ENCODE peak calls at places on chromosomes 6 and 20, in ten cellular contexts. One of them, this sample, is unnamed. For H3K4me1, the result is how much of the 10 kb centered on the place peaks cover.

GRCh38 chr6:137849076-137849708 is 17.9 kb upstream of the TNFAIP3 start:
- DNase-seq in SJCRH30: peak
- DNase-seq in tibial artery: no peak
- DNase-seq in IMR-90: peak
- DNase-seq in CD8-positive, alpha-beta memory T cell: no peak
- DNase-seq in GM23248: no peak
- DNase-seq in suprapubic skin: no peak
- DNase-seq in fibroblast of lung: peak
- DNase-seq in BE2C: no peak
- DNase-seq in endothelial cell of umbilical vein: no peak
- DNase-seq in this sample: no peak

GRCh38 chr6:35359744-35360348 is 17.5 kb downstream of the PPARD start:
- DNase-seq in SJCRH30: no peak
- DNase-seq in tibial artery: no peak
- DNase-seq in IMR-90: peak
- DNase-seq in CD8-positive, alpha-beta memory T cell: no peak
- DNase-seq in GM23248: peak
- DNase-seq in suprapubic skin: peak
- DNase-seq in fibroblast of lung: peak
- DNase-seq in BE2C: no peak
- DNase-seq in endothelial cell of umbilical vein: no peak
- DNase-seq in this sample: peak

GRCh38 chr6:45422541-45423110 is 44.9 kb upstream of the SUPT3H start:
- DNase-seq in SJCRH30: peak
- DNase-seq in tibial artery: no peak
- DNase-seq in IMR-90: peak
- DNase-seq in CD8-positive, alpha-beta memory T cell: peak
- DNase-seq in GM23248: peak
- DNase-seq in suprapubic skin: peak
- DNase-seq in fibroblast of lung: peak
- DNase-seq in BE2C: peak
- DNase-seq in endothelial cell of umbilical vein: peak
- DNase-seq in this sample: peak

GRCh38 chr6:81937296-81937937 is 184.9 kb upstream of the TENT5A start:
- DNase-seq in SJCRH30: no peak
- DNase-seq in tibial artery: no peak
- DNase-seq in IMR-90: peak
- DNase-seq in CD8-positive, alpha-beta memory T cell: no peak
- DNase-seq in GM23248: peak
- DNase-seq in suprapubic skin: no peak
- DNase-seq in fibroblast of lung: peak
- DNase-seq in BE2C: no peak
- DNase-seq in endothelial cell of umbilical vein: no peak
- DNase-seq in this sample: no peak

GRCh38 chr6:3722785-3723184 is 28.7 kb downstream of the PXDC1 start:
- DNase-seq in SJCRH30: no peak
- DNase-seq in tibial artery: no peak
- DNase-seq in IMR-90: no peak
- DNase-seq in CD8-positive, alpha-beta memory T cell: no peak
- DNase-seq in GM23248: no peak
- DNase-seq in suprapubic skin: no peak
- DNase-seq in fibroblast of lung: no peak
- DNase-seq in BE2C: no peak
- DNase-seq in endothelial cell of umbilical vein: no peak
- DNase-seq in this sample: no peak

GRCh38 chr20:48630342-48631075 is 197.3 kb downstream of the PREX1 start:
- DNase-seq in SJCRH30: peak
- DNase-seq in tibial artery: no peak
- DNase-seq in IMR-90: no peak
- DNase-seq in CD8-positive, alpha-beta memory T cell: no peak
- DNase-seq in GM23248: no peak
- DNase-seq in suprapubic skin: no peak
- DNase-seq in fibroblast of lung: no peak
- DNase-seq in BE2C: no peak
- DNase-seq in endothelial cell of umbilical vein: no peak
- DNase-seq in this sample: peak

GRCh38 chr20:9100721-9101120 is 31.8 kb downstream of the PLCB4 start:
- DNase-seq in SJCRH30: no peak
- DNase-seq in tibial artery: no peak
- DNase-seq in IMR-90: no peak
- DNase-seq in CD8-positive, alpha-beta memory T cell: no peak
- DNase-seq in GM23248: no peak
- DNase-seq in suprapubic skin: no peak
- DNase-seq in fibroblast of lung: no peak
- DNase-seq in BE2C: no peak
- DNase-seq in endothelial cell of umbilical vein: no peak
- DNase-seq in this sample: no peak

GRCh38 chr6:4358414-4359107 is 223.2 kb upstream of the ECI2 start:
- DNase-seq in SJCRH30: peak
- DNase-seq in tibial artery: peak
- DNase-seq in IMR-90: peak
- DNase-seq in CD8-positive, alpha-beta memory T cell: no peak
- DNase-seq in GM23248: peak
- DNase-seq in suprapubic skin: peak
- DNase-seq in fibroblast of lung: peak
- DNase-seq in BE2C: peak
- DNase-seq in endothelial cell of umbilical vein: peak
- DNase-seq in this sample: peak

GRCh38 chr6:37830225-37830624 is 10.7 kb downstream of the ZFAND3 start:
- DNase-seq in SJCRH30: peak
- DNase-seq in tibial artery: no peak
- DNase-seq in IMR-90: no peak
- DNase-seq in CD8-positive, alpha-beta memory T cell: no peak
- DNase-seq in GM23248: no peak
- DNase-seq in suprapubic skin: no peak
- DNase-seq in fibroblast of lung: no peak
- DNase-seq in BE2C: no peak
- DNase-seq in endothelial cell of umbilical vein: no peak
- DNase-seq in this sample: no peak

GRCh38 chr6:37826188-37826587 is 6.7 kb downstream of the ZFAND3 start:
- DNase-seq in SJCRH30: no peak
- DNase-seq in tibial artery: no peak
- DNase-seq in IMR-90: no peak
- DNase-seq in CD8-positive, alpha-beta memory T cell: no peak
- DNase-seq in GM23248: peak
- DNase-seq in suprapubic skin: no peak
- DNase-seq in fibroblast of lung: no peak
- DNase-seq in BE2C: no peak
- DNase-seq in endothelial cell of umbilical vein: no peak
- DNase-seq in this sample: no peak

GRCh38 chr6:37826993-37827392 is 7.5 kb downstream of the ZFAND3 start:
- DNase-seq in SJCRH30: no peak
- DNase-seq in tibial artery: no peak
- DNase-seq in IMR-90: no peak
- DNase-seq in CD8-positive, alpha-beta memory T cell: no peak
- DNase-seq in GM23248: no peak
- DNase-seq in suprapubic skin: no peak
- DNase-seq in fibroblast of lung: no peak
- DNase-seq in BE2C: no peak
- DNase-seq in endothelial cell of umbilical vein: no peak
- DNase-seq in this sample: no peak

GRCh38 chr6:37824170-37824569 is 4.6 kb downstream of the ZFAND3 start:
- DNase-seq in SJCRH30: no peak
- DNase-seq in tibial artery: no peak
- DNase-seq in IMR-90: no peak
- DNase-seq in CD8-positive, alpha-beta memory T cell: no peak
- DNase-seq in GM23248: no peak
- DNase-seq in suprapubic skin: no peak
- DNase-seq in fibroblast of lung: no peak
- DNase-seq in BE2C: no peak
- DNase-seq in endothelial cell of umbilical vein: no peak
- DNase-seq in this sample: no peak

DNA sequence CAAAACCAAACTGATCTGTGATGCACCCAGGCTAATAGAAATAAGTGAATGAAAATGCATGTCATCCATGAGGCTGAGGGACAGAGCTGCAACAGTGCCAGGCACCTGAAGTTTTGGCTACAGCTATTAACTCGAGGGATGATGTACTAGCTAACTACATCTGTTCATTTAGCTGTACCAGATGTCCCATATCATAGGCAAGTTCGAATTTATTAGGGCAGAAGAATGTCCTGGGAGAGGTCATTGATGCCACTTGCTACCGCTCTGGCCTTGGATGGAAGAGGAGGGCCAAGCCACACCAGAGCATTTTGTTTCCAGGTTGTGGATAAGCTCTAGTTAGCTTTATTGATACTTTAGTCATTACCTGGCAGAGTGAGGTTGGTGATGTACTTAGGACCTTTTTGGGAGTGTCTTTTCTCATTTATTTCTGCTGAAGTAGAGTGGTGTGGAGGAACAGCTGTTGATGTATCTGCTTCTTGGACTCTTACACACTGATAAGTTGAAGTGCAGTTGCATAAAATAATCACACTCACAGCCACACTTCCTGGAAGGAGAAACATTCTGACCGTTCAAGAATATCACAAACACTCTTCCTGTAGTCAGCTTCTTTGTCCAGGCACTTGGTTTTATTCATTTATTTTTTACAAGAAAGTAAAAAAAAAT is 8.2 kb downstream of the ZFAND3 start:
- DNase-seq in SJCRH30: no peak
- DNase-seq in tibial artery: no peak
- DNase-seq in IMR-90: no peak
- DNase-seq in CD8-positive, alpha-beta memory T cell: no peak
- DNase-seq in GM23248: no peak
- DNase-seq in suprapubic skin: no peak
- DNase-seq in fibroblast of lung: no peak
- DNase-seq in BE2C: peak
- DNase-seq in endothelial cell of umbilical vein: peak
- DNase-seq in this sample: no peak
- H3K4me1 ChIP-seq in SJCRH30: under half
- H3K4me1 ChIP-seq in tibial artery: under half
- H3K4me1 ChIP-seq in IMR-90: under half
- H3K4me1 ChIP-seq in CD8-positive, alpha-beta memory T cell: under half
- H3K4me1 ChIP-seq in GM23248: under half
- H3K4me1 ChIP-seq in suprapubic skin: half or more
- H3K4me1 ChIP-seq in fibroblast of lung: under half
- H3K4me1 ChIP-seq in BE2C: under half
- H3K4me1 ChIP-seq in endothelial cell of umbilical vein: under half
- H3K4me1 ChIP-seq in this sample: under half

GRCh38 chr6:164579035-164579434 is 730.4 kb downstream of the C6orf118 start:
- DNase-seq in SJCRH30: no peak
- DNase-seq in tibial artery: no peak
- DNase-seq in IMR-90: no peak
- DNase-seq in CD8-positive, alpha-beta memory T cell: no peak
- DNase-seq in GM23248: no peak
- DNase-seq in suprapubic skin: no peak
- DNase-seq in fibroblast of lung: no peak
- DNase-seq in BE2C: no peak
- DNase-seq in endothelial cell of umbilical vein: no peak
- DNase-seq in this sample: no peak
- H3K4me1 ChIP-seq in SJCRH30: under half
- H3K4me1 ChIP-seq in tibial artery: under half
- H3K4me1 ChIP-seq in IMR-90: under half
- H3K4me1 ChIP-seq in CD8-positive, alpha-beta memory T cell: under half
- H3K4me1 ChIP-seq in GM23248: under half
- H3K4me1 ChIP-seq in suprapubic skin: under half
- H3K4me1 ChIP-seq in fibroblast of lung: under half
- H3K4me1 ChIP-seq in BE2C: under half
- H3K4me1 ChIP-seq in endothelial cell of umbilical vein: under half
- H3K4me1 ChIP-seq in this sample: under half

GRCh38 chr20:25863536-25864325 is 167.1 kb upstream of the ZNF337 start:
- DNase-seq in SJCRH30: peak
- DNase-seq in tibial artery: no peak
- DNase-seq in IMR-90: no peak
- DNase-seq in CD8-positive, alpha-beta memory T cell: no peak
- DNase-seq in GM23248: peak
- DNase-seq in suprapubic skin: no peak
- DNase-seq in fibroblast of lung: peak
- DNase-seq in BE2C: no peak
- DNase-seq in endothelial cell of umbilical vein: peak
- DNase-seq in this sample: peak

GRCh38 chr20:25858495-25859425 is 162.1 kb upstream of the ZNF337 start:
- DNase-seq in SJCRH30: no peak
- DNase-seq in tibial artery: no peak
- DNase-seq in IMR-90: no peak
- DNase-seq in CD8-positive, alpha-beta memory T cell: no peak
- DNase-seq in GM23248: no peak
- DNase-seq in suprapubic skin: peak
- DNase-seq in fibroblast of lung: no peak
- DNase-seq in BE2C: no peak
- DNase-seq in endothelial cell of umbilical vein: no peak
- DNase-seq in this sample: peak

GRCh38 chr20:25864326-25864970 is 167.8 kb upstream of the ZNF337 start:
- DNase-seq in SJCRH30: no peak
- DNase-seq in tibial artery: no peak
- DNase-seq in IMR-90: no peak
- DNase-seq in CD8-positive, alpha-beta memory T cell: no peak
- DNase-seq in GM23248: no peak
- DNase-seq in suprapubic skin: no peak
- DNase-seq in fibroblast of lung: no peak
- DNase-seq in BE2C: no peak
- DNase-seq in endothelial cell of umbilical vein: no peak
- DNase-seq in this sample: no peak

GRCh38 chr20:25859649-25860530 is 163.2 kb upstream of the ZNF337 start:
- DNase-seq in SJCRH30: no peak
- DNase-seq in tibial artery: peak
- DNase-seq in IMR-90: no peak
- DNase-seq in CD8-positive, alpha-beta memory T cell: peak
- DNase-seq in GM23248: peak
- DNase-seq in suprapubic skin: peak
- DNase-seq in fibroblast of lung: peak
- DNase-seq in BE2C: peak
- DNase-seq in endothelial cell of umbilical vein: peak
- DNase-seq in this sample: peak

DNA sequence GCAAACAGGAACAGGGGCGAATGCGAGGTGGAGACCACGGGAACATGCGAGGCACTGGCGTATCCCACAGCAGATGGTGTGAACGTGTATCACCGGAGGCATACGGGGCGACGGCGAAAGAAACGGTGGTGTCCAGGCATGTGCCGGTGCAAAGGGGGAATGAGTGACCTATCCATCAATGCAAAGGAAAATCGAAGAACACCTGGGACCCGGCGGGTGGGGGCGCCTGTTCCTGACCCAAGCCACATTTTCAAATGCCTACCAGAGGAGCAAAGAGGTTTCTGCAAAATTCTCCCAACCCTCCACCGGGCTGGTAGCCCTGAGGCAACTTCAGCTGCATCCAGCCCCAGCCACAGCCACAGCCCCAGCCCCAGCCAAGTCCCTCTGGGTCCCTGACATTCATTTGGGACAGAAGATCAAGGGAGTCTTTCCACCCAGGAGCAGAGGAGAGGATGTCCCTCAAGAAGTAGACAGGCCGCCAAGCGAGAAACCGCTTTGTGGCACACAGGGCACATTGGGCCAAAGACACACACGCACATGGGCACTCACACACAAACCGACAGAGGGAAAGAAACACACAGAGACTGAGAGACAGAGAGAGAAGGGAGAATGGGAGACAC is 164.0 kb upstream of the ZNF337 start:
- DNase-seq in SJCRH30: no peak
- DNase-seq in tibial artery: no peak
- DNase-seq in IMR-90: no peak
- DNase-seq in CD8-positive, alpha-beta memory T cell: no peak
- DNase-seq in GM23248: no peak
- DNase-seq in suprapubic skin: peak
- DNase-seq in fibroblast of lung: no peak
- DNase-seq in BE2C: no peak
- DNase-seq in endothelial cell of umbilical vein: no peak
- DNase-seq in this sample: peak
- H3K4me1 ChIP-seq in SJCRH30: under half
- H3K4me1 ChIP-seq in tibial artery: under half
- H3K4me1 ChIP-seq in IMR-90: under half
- H3K4me1 ChIP-seq in CD8-positive, alpha-beta memory T cell: under half
- H3K4me1 ChIP-seq in GM23248: under half
- H3K4me1 ChIP-seq in suprapubic skin: half or more
- H3K4me1 ChIP-seq in fibroblast of lung: under half
- H3K4me1 ChIP-seq in BE2C: under half
- H3K4me1 ChIP-seq in endothelial cell of umbilical vein: under half
- H3K4me1 ChIP-seq in this sample: under half

GRCh38 chr20:10656270-10656669 is 17.5 kb downstream of the JAG1 start:
- DNase-seq in SJCRH30: no peak
- DNase-seq in tibial artery: peak
- DNase-seq in IMR-90: no peak
- DNase-seq in CD8-positive, alpha-beta memory T cell: no peak
- DNase-seq in GM23248: no peak
- DNase-seq in suprapubic skin: peak
- DNase-seq in fibroblast of lung: no peak
- DNase-seq in BE2C: no peak
- DNase-seq in endothelial cell of umbilical vein: no peak
- DNase-seq in this sample: no peak
- H3K4me1 ChIP-seq in SJCRH30: under half
- H3K4me1 ChIP-seq in tibial artery: half or more
- H3K4me1 ChIP-seq in IMR-90: under half
- H3K4me1 ChIP-seq in CD8-positive, alpha-beta memory T cell: under half
- H3K4me1 ChIP-seq in GM23248: under half
- H3K4me1 ChIP-seq in suprapubic skin: half or more
- H3K4me1 ChIP-seq in fibroblast of lung: under half
- H3K4me1 ChIP-seq in BE2C: under half
- H3K4me1 ChIP-seq in endothelial cell of umbilical vein: under half
- H3K4me1 ChIP-seq in this sample: under half